ENCODE peak calls at places on chromosomes 6 and 20, in four cellular contexts. Z is HepG2, Q is mesendoderm, U is SK-N-SH. W is an unnamed sample.

GRCh38 chr20:46311039-46311650 is 2.8 kb upstream of the CDH22 start:
- DNase-seq in Z (peak; percentile 58), Q (no peak), U (no peak), W (no peak)

GRCh38 chr6:69918766-69919165 is 52.4 kb downstream of the COL19A1 start:
- DNase-seq in Z (no peak), Q (no peak), U (no peak), W (peak; percentile 2)

GRCh38 chr20:11035211-11035610 is 361.4 kb upstream of the JAG1 start:
- DNase-seq in Z (no peak), Q (no peak), U (no peak), W (peak; percentile 2)

GRCh38 chr6:169684056-169684455 is 17.8 kb downstream of the WDR27 start:
- DNase-seq in Z (no peak), Q (no peak), U (no peak), W (no peak)

GRCh38 chr20:24768977-24769675 is 179.9 kb upstream of the CST7 start:
- DNase-seq in Z (no peak), Q (no peak), U (peak; percentile 76), W (no peak)

GRCh38 chr6:139129284-139129683 is 5.6 kb upstream of the HECA start:
- DNase-seq in Z (no peak), Q (no peak), U (no peak), W (peak; percentile 75)

GRCh38 chr6:52285174-52286068 is 879 bp upstream of the MCM3 start:
- DNase-seq in Z (peak; percentile 30), Q (no peak), U (peak; percentile 31), W (no peak)

GRCh38 chr6:139016337-139017213 is 12.0 kb upstream of the ABRACL start:
- DNase-seq in Z (no peak), Q (no peak), U (no peak), W (no peak)

GRCh38 chr6:37493047-37493995 is 6.4 kb downstream of the CCDC167 start:
- DNase-seq in Z (no peak), Q (no peak), U (no peak), W (no peak)

GRCh38 chr20:44186201-44186600 is 787 bp downstream of the JPH2 start:
- DNase-seq in Z (no peak), Q (no peak), U (no peak), W (no peak)

GRCh38 chr20:44188752-44189151 is 1.8 kb upstream of the JPH2 start:
- DNase-seq in Z (no peak), Q (no peak), U (no peak), W (no peak)

GRCh38 chr20:44186674-44187053 is 324 bp downstream of the JPH2 start:
- DNase-seq in Z (no peak), Q (no peak), U (peak; percentile 44), W (no peak)

GRCh38 chr20:44187054-44187762 is at the start of gene JPH2:
- DNase-seq in Z (no peak), Q (peak; percentile 97), U (peak; percentile 64), W (peak; percentile 68)

GRCh38 chr20:44187763-44188709 is 1.0 kb upstream of the JPH2 start:
- DNase-seq in Z (no peak), Q (no peak), U (no peak), W (no peak)
- H3K4me1 ChIP-seq in Z (peaks cover 29% of the 10 kb centered on the region), Q (no peaks in the 10 kb centered on the region), U (peaks cover 11% of the 10 kb centered on the region), W (peaks cover 18% of the 10 kb centered on the region)

DNA sequence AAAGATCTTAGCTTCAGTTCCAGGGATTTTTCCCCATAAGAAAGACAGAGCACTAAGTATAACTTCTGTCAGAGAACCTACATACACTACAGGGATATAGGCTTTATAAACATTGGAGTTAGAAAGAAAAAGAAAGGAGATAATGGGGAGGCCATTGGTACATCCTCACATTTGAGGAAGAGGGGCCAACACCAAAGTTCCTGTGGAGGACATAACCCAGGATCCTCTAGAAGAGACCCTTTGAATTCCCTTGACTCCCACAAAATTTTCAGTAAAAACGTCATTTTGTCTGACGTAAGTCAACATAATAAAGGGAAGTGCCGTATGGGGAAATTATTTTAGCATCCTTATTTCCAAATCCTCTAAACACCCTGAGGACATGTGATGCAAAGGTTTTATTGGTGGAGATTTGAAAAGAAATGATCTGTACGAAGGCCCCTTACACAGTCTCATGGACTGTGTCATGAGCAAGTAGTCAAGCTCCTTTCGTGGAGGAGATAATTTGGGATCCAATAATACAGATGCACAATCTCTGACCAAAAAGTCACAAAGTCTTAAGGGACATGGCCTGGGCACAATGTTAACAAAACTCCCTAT is 33.2 kb downstream of the HLA-DRA start:
- DNase-seq in Z (no peak), Q (no peak), U (no peak), W (no peak)
- H3K4me3 ChIP-seq in Z (no peak overlapping the region), Q (no peak overlapping the region), U (no peak overlapping the region), W (no peak overlapping the region)

GRCh38 chr20:58100731-58101356 is 127.6 kb downstream of the ANKRD60 start:
- DNase-seq in Z (no peak), Q (no peak), U (no peak), W (no peak)

GRCh38 chr20:58103961-58104360 is 124.5 kb downstream of the ANKRD60 start:
- DNase-seq in Z (no peak), Q (no peak), U (no peak), W (no peak)

GRCh38 chr20:58103517-58103904 is 124.9 kb downstream of the ANKRD60 start:
- DNase-seq in Z (no peak), Q (peak; percentile 16), U (no peak), W (no peak)

GRCh38 chr20:58102744-58103516 is 125.5 kb downstream of the ANKRD60 start:
- DNase-seq in Z (no peak), Q (no peak), U (no peak), W (peak; percentile 82)

GRCh38 chr20:58102252-58102651 is 126.2 kb downstream of the ANKRD60 start:
- DNase-seq in Z (no peak), Q (no peak), U (peak; percentile 36), W (peak; percentile 75)
- H3K27ac ChIP-seq in Z (no peak overlapping the region), Q (no peak overlapping the region), U (no peak overlapping the region), W (peak overlapping the region; percentile 39)

GRCh38 chr20:44154521-44155001 is 32.4 kb downstream of the JPH2 start:
- DNase-seq in Z (no peak), Q (peak; percentile 78), U (no peak), W (peak; percentile 53)
- H3K4me1 ChIP-seq in Z (no peaks in the 10 kb centered on the region), Q (no peaks in the 10 kb centered on the region), U (no peaks in the 10 kb centered on the region), W (peaks cover 8% of the 10 kb centered on the region)

DNA sequence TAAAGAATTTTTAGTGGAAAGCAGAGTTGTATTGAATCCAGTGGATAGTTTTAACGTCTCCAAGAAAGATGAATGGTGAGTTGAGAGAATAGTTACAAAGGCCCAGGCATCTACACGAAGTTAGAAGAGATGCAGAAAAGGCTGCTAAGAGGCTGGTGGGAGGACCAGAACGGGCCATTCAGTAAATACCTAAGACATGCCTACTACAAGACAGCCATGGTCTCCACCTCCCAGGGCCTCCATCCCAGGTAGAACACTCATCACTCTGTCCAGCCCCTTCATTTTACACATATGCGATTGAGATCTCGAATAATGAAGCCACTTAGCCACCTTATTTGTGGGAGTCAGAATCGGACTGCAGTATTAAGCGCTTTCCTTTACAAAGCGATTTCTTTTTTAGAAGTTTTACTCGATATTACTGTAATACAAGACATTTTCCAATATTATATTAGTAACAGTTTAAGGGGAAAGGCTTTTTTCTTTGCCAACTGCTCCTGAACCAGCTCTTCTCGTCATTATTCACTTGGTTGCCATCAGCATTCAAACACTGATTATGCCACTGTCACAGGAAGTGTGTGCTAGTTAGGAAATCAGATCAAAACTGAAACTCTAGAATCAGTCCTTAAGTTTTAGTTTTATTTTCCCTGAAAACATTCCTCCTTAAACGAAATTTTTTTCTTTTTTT is 1.6 kb downstream of the DYNLT1 start:
- DNase-seq in Z (no peak), Q (no peak), U (no peak), W (peak; percentile 20)
- H3K4me3 ChIP-seq in Z (no peak overlapping the region), Q (no peak overlapping the region), U (peak overlapping the region; percentile 76), W (peak overlapping the region; percentile 94)

DNA sequence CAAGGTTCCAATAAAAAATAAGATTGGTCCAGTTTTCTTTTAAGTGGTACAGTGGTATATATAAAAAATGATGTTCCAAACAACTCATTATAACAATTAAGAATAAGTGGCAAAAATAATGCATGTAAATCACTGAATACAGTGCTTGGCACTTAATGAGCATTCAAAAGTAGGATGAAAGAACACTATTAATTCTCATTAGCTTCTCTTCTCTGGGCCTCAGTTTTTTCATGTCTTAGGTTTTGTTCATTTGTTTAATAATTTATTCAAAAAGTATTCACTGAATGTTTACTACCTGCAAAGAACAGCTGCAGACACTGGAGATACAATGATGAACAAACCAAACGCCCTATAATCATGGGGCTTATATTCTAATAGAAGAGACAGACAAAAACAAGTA is 21.1 kb downstream of the BCL2L1 start:
- DNase-seq in Z (no peak), Q (no peak), U (no peak), W (no peak)
- H3K27ac ChIP-seq in Z (peak overlapping the region; percentile 83), Q (no peak overlapping the region), U (no peak overlapping the region), W (no peak overlapping the region)

GRCh38 chr20:49674383-49675352 is 39.0 kb downstream of the B4GALT5 start:
- DNase-seq in Z (peak; percentile 98), Q (peak; percentile 59), U (no peak), W (peak; percentile 82)
- H3K4me1 ChIP-seq in Z (peaks cover 100% of the 10 kb centered on the region), Q (peaks cover 29% of the 10 kb centered on the region), U (peaks cover 27% of the 10 kb centered on the region), W (peaks cover 40% of the 10 kb centered on the region)

DNA sequence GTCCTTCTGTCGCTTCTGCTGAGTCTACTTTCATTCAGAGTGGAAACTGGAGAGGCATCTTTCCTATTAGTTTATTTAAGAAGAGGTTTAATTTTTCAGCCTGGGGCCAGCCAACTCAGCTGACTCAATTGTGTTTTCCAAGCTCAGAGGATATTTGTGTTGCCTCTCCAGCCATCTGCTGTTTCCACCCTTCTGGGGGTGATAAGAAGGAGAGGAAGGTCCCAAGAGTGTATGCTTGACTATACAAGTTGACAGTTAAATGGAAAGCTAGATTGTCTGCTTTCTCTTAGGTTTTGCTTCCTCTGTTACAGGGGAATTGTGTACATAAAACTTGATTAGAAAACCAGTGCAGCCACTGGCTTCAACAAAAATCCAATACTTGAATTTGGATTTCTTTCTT is 3.0 kb downstream of the PSMF1 start:
- DNase-seq in Z (no peak), Q (no peak), U (no peak), W (no peak)
- H3K4me3 ChIP-seq in Z (peak overlapping the region; percentile 80), Q (no peak overlapping the region), U (no peak overlapping the region), W (no peak overlapping the region)